ENCODE peak calls at places on chromosome 21, in seven cellular contexts. Z, O, S, U, R, T and C are unnamed samples.

GRCh38 chr21:41470054-41470453 is 37.9 kb downstream of the TMPRSS2 start:
- DNase-seq in Z (no peak), O (no peak), S (no peak), U (no peak), R (no peak), T (no peak), C (no peak)

GRCh38 chr21:42242611-42243010 is 23.7 kb downstream of the ABCG1 start:
- DNase-seq in Z (no peak), O (no peak), S (no peak), U (no peak), R (no peak), T (no peak), C (no peak)

GRCh38 chr21:30935121-30935888 is 53.9 kb upstream of the KRTAP11-1 start:
- DNase-seq in Z (no peak), O (no peak), S (no peak), U (no peak), R (no peak), T (no peak), C (no peak)

GRCh38 chr21:33441489-33442477 is 38.0 kb downstream of the TMEM50B start:
- DNase-seq in Z (no peak), O (peak), S (peak), U (peak), R (peak), T (peak), C (no peak)

GRCh38 chr21:41993744-41994143 is 16.4 kb downstream of the ZBTB21 start:
- DNase-seq in Z (no peak), O (no peak), S (peak), U (peak), R (peak), T (no peak), C (peak)

GRCh38 chr21:42463861-42464515 is 32.0 kb downstream of the RSPH1 start:
- DNase-seq in Z (peak), O (no peak), S (peak), U (no peak), R (no peak), T (peak), C (no peak)

GRCh38 chr21:34129039-34129891 is 55.9 kb downstream of the MRPS6 start:
- DNase-seq in Z (peak), O (peak), S (peak), U (peak), R (peak), T (no peak), C (peak)

GRCh38 chr21:28801906-28802305 is 190.8 kb downstream of the LTN1 start:
- DNase-seq in Z (no peak), O (no peak), S (no peak), U (no peak), R (peak), T (no peak), C (no peak)

GRCh38 chr21:39529026-39529425 is 77.3 kb downstream of the SH3BGR start:
- DNase-seq in Z (no peak), O (peak), S (no peak), U (no peak), R (peak), T (no peak), C (no peak)

GRCh38 chr21:31103571-31104265 is 65.4 kb upstream of the KRTAP19-8 start:
- DNase-seq in Z (no peak), O (no peak), S (no peak), U (no peak), R (no peak), T (no peak), C (no peak)

GRCh38 chr21:20949884-20950283 is 48.3 kb upstream of the NCAM2 start:
- DNase-seq in Z (no peak), O (no peak), S (no peak), U (no peak), R (no peak), T (no peak), C (no peak)

GRCh38 chr21:42443181-42443785 is 39.6 kb downstream of the UBASH3A start:
- DNase-seq in Z (no peak), O (no peak), S (no peak), U (no peak), R (no peak), T (no peak), C (no peak)

GRCh38 chr21:28602581-28602980 is 390.1 kb downstream of the LTN1 start:
- DNase-seq in Z (no peak), O (no peak), S (no peak), U (no peak), R (no peak), T (no peak), C (no peak)

GRCh38 chr21:34268493-34268892 is 95.3 kb upstream of the KCNE2 start:
- DNase-seq in Z (no peak), O (no peak), S (no peak), U (no peak), R (no peak), T (no peak), C (no peak)

GRCh38 chr21:21010228-21010627 is 12.0 kb downstream of the NCAM2 start:
- DNase-seq in Z (no peak), O (no peak), S (no peak), U (no peak), R (no peak), T (no peak), C (no peak)

GRCh38 chr21:35144978-35145377 is 95.9 kb upstream of the RUNX1 start:
- DNase-seq in Z (no peak), O (no peak), S (no peak), U (no peak), R (no peak), T (no peak), C (no peak)

GRCh38 chr21:22842875-22843274 is 1844.7 kb downstream of the NCAM2 start:
- DNase-seq in Z (peak), O (no peak), S (no peak), U (no peak), R (no peak), T (no peak), C (no peak)

GRCh38 chr21:28587748-28588147 is 404.9 kb downstream of the LTN1 start:
- DNase-seq in Z (no peak), O (no peak), S (peak), U (peak), R (peak), T (no peak), C (no peak)

GRCh38 chr21:42865361-42866160 is 13.8 kb downstream of the WDR4 start:
- DNase-seq in Z (no peak), O (no peak), S (no peak), U (no peak), R (no peak), T (no peak), C (no peak)

GRCh38 chr21:38807987-38808386 is 2.3 kb downstream of the ETS2 start:
- DNase-seq in Z (no peak), O (no peak), S (no peak), U (no peak), R (no peak), T (no peak), C (no peak)

GRCh38 chr21:10641107-10641506 is 119.7 kb downstream of the TPTE start:
- DNase-seq in Z (no peak), O (no peak), S (no peak), U (no peak), R (no peak), T (no peak), C (no peak)

GRCh38 chr21:34668803-34669148 is at the start of gene CLIC6:
- DNase-seq in Z (peak), O (peak), S (no peak), U (no peak), R (no peak), T (no peak), C (no peak)

GRCh38 chr21:20110368-20110767 is 887.8 kb upstream of the NCAM2 start:
- DNase-seq in Z (no peak), O (no peak), S (no peak), U (no peak), R (no peak), T (no peak), C (no peak)

GRCh38 chr21:20167059-20167458 is 831.1 kb upstream of the NCAM2 start:
- DNase-seq in Z (no peak), O (no peak), S (no peak), U (no peak), R (no peak), T (no peak), C (no peak)

GRCh38 chr21:43207043-43207315 is 38.2 kb downstream of the CRYAA start:
- DNase-seq in Z (no peak), O (no peak), S (no peak), U (no peak), R (no peak), T (no peak), C (no peak)

GRCh38 chr21:33357177-33357576 is 32.4 kb downstream of the IFNAR1 start:
- DNase-seq in Z (no peak), O (no peak), S (no peak), U (no peak), R (no peak), T (no peak), C (no peak)

GRCh38 chr21:40165671-40166070 is 298.4 kb downstream of the PCP4 start:
- DNase-seq in Z (no peak), O (no peak), S (no peak), U (no peak), R (no peak), T (no peak), C (no peak)

GRCh38 chr21:41835711-41836154 is 43.4 kb downstream of the PRDM15 start:
- DNase-seq in Z (no peak), O (no peak), S (no peak), U (no peak), R (no peak), T (no peak), C (no peak)

GRCh38 chr21:39597595-39598185 is 15.1 kb upstream of the B3GALT5 start:
- DNase-seq in Z (no peak), O (no peak), S (no peak), U (no peak), R (no peak), T (no peak), C (no peak)

GRCh38 chr21:41758550-41758949 is 8.3 kb downstream of the RIPK4 start:
- DNase-seq in Z (no peak), O (no peak), S (no peak), U (no peak), R (no peak), T (no peak), C (no peak)

GRCh38 chr21:23014021-23014420 is 2015.8 kb downstream of the NCAM2 start:
- DNase-seq in Z (no peak), O (no peak), S (no peak), U (no peak), R (no peak), T (no peak), C (no peak)

GRCh38 chr21:26966978-26967913 is at the start of gene ADAMTS5:
- DNase-seq in Z (peak), O (peak), S (peak), U (no peak), R (peak), T (peak), C (peak)

GRCh38 chr21:35328856-35329455 is 279.9 kb upstream of the RUNX1 start:
- DNase-seq in Z (no peak), O (no peak), S (no peak), U (no peak), R (no peak), T (no peak), C (no peak)

GRCh38 chr21:15409031-15409430 is 320.8 kb upstream of the USP25 start:
- DNase-seq in Z (no peak), O (no peak), S (no peak), U (no peak), R (no peak), T (no peak), C (no peak)

GRCh38 chr21:34073749-34074282 is 438 bp downstream of the MRPS6 start:
- DNase-seq in Z (no peak), O (peak), S (peak), U (no peak), R (no peak), T (peak), C (no peak)

GRCh38 chr21:25039461-25040380 is 567.6 kb downstream of the MRPL39 start:
- DNase-seq in Z (no peak), O (no peak), S (no peak), U (no peak), R (peak), T (peak), C (no peak)

GRCh38 chr21:42010507-42011493 is 640 bp upstream of the ZBTB21 start:
- DNase-seq in Z (peak), O (peak), S (no peak), U (no peak), R (no peak), T (peak), C (no peak)

GRCh38 chr21:37669249-37669648 is 247.0 kb downstream of the KCNJ6 start:
- DNase-seq in Z (no peak), O (no peak), S (no peak), U (no peak), R (no peak), T (no peak), C (no peak)

GRCh38 chr21:37665230-37666024 is 250.8 kb downstream of the KCNJ6 start:
- DNase-seq in Z (no peak), O (no peak), S (peak), U (no peak), R (no peak), T (no peak), C (no peak)

GRCh38 chr21:37670883-37671282 is 245.4 kb downstream of the KCNJ6 start:
- DNase-seq in Z (no peak), O (no peak), S (peak), U (no peak), R (no peak), T (no peak), C (no peak)

GRCh38 chr21:37668462-37669239 is 247.6 kb downstream of the KCNJ6 start:
- DNase-seq in Z (peak), O (no peak), S (no peak), U (no peak), R (no peak), T (no peak), C (no peak)

GRCh38 chr21:37667380-37667779 is 248.9 kb downstream of the KCNJ6 start:
- DNase-seq in Z (no peak), O (no peak), S (no peak), U (no peak), R (no peak), T (no peak), C (no peak)
- TF ChIP-seq CTCF in Z (no peak), O (no peak), S (no peak), U (no peak), R (no peak), T (no peak), C (no peak)

DNA sequence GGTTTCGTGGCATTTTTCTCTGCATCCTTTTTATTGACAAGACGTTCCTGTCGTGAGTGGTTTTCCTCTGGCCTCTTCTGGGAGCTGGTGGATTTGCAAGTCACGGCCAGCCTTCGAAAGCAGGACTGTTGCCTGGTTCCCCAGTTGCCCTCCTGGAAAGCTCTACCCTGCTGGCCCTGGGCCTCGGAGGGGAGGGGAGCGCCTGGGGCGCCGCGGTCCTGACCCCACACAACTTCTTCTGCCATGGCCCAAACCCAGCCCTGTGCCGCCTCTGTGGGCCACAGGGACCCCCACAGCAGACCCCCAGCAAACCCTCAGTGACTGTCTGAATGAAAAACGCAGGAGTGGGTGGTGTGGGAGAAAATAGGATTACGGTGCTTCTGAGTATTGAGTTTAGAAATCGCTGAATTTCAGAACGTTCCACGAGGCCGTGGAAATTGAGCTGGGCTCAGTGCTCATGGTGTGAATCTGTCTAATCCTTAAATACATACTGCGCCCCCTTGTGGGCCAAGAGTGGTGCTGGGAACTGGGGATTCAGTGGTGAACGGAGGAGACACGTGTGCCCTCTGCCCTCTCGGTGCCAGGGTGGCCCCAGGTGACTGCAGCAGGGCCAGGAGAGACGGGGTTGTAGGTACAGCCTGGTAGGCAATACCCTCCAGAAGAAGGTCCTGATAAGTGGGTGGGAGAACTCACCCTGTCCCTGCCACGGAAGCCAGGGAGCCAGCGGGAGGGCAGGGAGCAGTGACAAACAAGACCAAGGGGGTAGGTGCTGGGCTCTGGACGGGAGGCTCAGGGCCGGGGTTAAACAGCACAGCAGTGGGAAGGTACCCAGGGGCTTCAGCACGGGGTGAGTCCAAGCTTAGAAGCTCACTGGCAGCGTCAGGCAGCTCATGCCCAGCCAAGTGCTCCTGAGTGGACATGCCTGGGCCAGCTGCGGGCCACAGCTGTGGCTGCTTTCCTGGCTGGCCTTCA is 101.2 kb upstream of the COL6A1 start:
- DNase-seq in Z (peak), O (peak), S (peak), U (peak), R (peak), T (peak), C (no peak)
- TF ChIP-seq CTCF in Z (peak), O (peak), S (peak), U (peak), R (peak), T (peak), C (peak)

DNA sequence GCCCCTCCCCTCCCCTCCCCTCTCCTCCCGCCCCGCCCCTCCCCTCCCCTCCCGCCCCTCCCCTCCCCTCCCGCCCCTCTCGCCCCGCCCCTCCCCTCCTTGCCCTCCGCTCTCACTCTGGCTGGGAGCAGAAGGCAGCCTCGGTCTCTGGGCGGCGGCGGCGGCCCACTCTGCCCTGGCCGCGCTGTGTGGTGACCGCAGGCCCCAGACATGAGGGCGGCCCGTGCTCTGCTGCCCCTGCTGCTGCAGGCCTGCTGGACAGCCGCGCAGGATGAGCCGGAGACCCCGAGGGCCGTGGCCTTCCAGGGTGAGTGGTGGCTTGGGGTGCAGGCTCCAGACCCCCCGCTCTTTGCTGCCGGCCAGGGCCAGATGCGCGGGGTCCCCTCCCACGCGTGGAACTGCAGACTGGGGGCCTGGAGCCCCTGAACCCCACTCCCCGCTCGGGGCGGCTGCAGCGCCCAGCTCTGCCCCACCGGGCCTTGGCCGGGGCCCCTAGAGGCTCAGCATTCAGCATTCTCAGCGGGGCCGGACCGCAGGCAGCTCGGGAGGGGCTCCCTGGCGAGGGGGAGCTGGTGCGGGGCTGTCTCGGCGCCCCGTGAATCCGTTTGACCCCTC is at the start of gene COL6A1:
- DNase-seq in Z (peak), O (peak), S (no peak), U (no peak), R (peak), T (peak), C (no peak)
- TF ChIP-seq CTCF in Z (no peak), O (peak), S (no peak), U (no peak), R (no peak), T (no peak), C (no peak)

DNA sequence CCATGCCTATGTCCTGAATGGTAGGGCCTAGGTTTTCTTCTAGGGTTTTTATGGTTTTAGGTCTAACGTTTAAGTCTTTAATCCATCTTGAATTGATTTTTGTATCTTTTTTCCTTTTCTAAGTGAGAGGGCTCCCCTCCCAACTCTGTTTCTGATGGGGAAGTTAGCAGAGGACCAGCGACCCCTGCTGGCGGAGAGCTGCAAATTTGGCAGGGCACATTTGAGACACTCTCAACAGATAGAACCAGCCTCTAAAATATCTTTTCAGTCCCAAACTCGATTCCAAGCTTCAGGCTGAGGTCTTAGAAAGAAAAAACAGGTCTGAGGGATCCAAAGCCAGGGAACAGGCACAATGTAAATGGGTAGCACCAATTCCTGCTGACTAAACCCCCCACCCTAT is 32.5 kb downstream of the LRRC3 start:
- DNase-seq in Z (no peak), O (peak), S (peak), U (no peak), R (peak), T (peak), C (no peak)
- TF ChIP-seq CTCF in Z (peak), O (peak), S (peak), U (peak), R (peak), T (peak), C (peak)

GRCh38 chr21:16454371-16454770 is 724.6 kb downstream of the USP25 start:
- DNase-seq in Z (no peak), O (no peak), S (peak), U (no peak), R (peak), T (no peak), C (no peak)
- TF ChIP-seq CTCF in Z (peak), O (peak), S (peak), U (no peak), R (peak), T (no peak), C (peak)

GRCh38 chr21:45279446-45280177 is 8.1 kb downstream of the POFUT2 start:
- DNase-seq in Z (peak), O (no peak), S (no peak), U (no peak), R (no peak), T (no peak), C (no peak)
- TF ChIP-seq CTCF in Z (no peak), O (no peak), S (no peak), U (no peak), R (no peak), T (no peak), C (no peak)

GRCh38 chr21:18368193-18368592 is 35.4 kb downstream of the TMPRSS15 start:
- DNase-seq in Z (no peak), O (no peak), S (no peak), U (no peak), R (no peak), T (peak), C (no peak)

GRCh38 chr21:18370292-18370691 is 33.3 kb downstream of the TMPRSS15 start:
- DNase-seq in Z (no peak), O (no peak), S (no peak), U (no peak), R (no peak), T (no peak), C (no peak)

GRCh38 chr21:18373631-18374030 is 30.0 kb downstream of the TMPRSS15 start:
- DNase-seq in Z (no peak), O (no peak), S (no peak), U (no peak), R (no peak), T (no peak), C (no peak)

DNA sequence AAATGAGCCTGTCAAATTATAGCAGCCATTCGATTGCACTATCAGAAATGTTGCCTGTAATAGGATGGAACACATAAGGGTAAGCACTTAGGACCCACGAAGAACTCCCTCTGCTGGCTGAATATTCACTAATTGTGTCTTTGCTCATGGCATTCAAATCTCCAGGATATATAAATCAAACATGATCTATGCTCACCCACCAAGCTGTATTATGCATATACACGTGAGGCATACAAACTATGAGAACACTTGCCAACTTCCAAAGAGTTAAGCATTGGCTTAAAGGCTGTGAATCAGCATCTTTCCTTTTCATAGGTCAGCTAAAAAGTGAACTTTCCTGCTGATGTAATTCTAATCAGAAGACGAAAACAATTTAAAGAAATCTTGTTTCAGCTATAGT is 34.5 kb downstream of the TMPRSS15 start:
- DNase-seq in Z (no peak), O (peak), S (peak), U (no peak), R (no peak), T (peak), C (no peak)
- TF ChIP-seq CTCF in Z (peak), O (peak), S (no peak), U (no peak), R (peak), T (peak), C (no peak)